ENCODE peak calls at places on chromosomes 5 and 9, in nine cellular contexts. M is stomach; S is CD8-positive, alpha-beta T cell; L is transverse colon; R is tibial artery; F is cardiac muscle cell; J is tibial nerve; T is right cardiac atrium; Z is endothelial cell of umbilical vein. E is an unnamed sample. For H3K4me1, the result is how much of the 10 kb centered on the place peaks cover.

GRCh38 chr5:53114988-53115387 is 5.4 kb upstream of the MOCS2 start:
- DNase-seq in F (peak), Z (peak), J (no peak), S (no peak), T (no peak), M (no peak), L (no peak), R (no peak), E (no peak)

GRCh38 chr5:65102826-65103673 is 334.3 kb downstream of the CWC27 start:
- DNase-seq in S (peak), F (peak), T (peak), M (peak), Z (peak), L (peak), R (peak), J (peak), E (peak)

GRCh38 chr5:161372682-161373344 is 173.7 kb downstream of the GABRB2 start:
- DNase-seq in J (no peak), S (no peak), R (no peak), T (no peak), Z (no peak), M (no peak), L (no peak), F (no peak), E (no peak)

GRCh38 chr9:134225816-134226215 is 61.5 kb upstream of the RNU6ATAC start:
- DNase-seq in F (no peak), S (no peak), T (peak), Z (no peak), L (no peak), M (no peak), J (no peak), R (no peak), E (no peak)

GRCh38 chr9:129023036-129023907 is 4.9 kb downstream of the SH3GLB2 start:
- DNase-seq in T (peak), M (no peak), S (no peak), L (no peak), F (peak), J (no peak), R (no peak), Z (no peak), E (no peak)

GRCh38 chr5:50947892-50948683 is 281.7 kb downstream of the PARP8 start:
- DNase-seq in M (no peak), F (no peak), R (no peak), T (no peak), Z (no peak), J (no peak), L (no peak), S (no peak), E (no peak)

GRCh38 chr9:132541966-132542830 is 40.2 kb upstream of the BARHL1 start:
- DNase-seq in M (no peak), S (no peak), J (no peak), R (no peak), T (no peak), F (no peak), L (no peak), Z (no peak), E (no peak)

GRCh38 chr5:39580702-39581498 is 156.1 kb upstream of the DAB2 start:
- DNase-seq in Z (peak), R (no peak), S (no peak), L (no peak), M (no peak), T (no peak), F (peak), J (no peak), E (no peak)

GRCh38 chr5:2780421-2781171 is 29.1 kb upstream of the IRX2 start:
- DNase-seq in Z (no peak), T (no peak), F (no peak), L (no peak), S (no peak), M (peak), J (no peak), R (no peak), E (peak)

GRCh38 chr9:70832487-70832886 is 288.9 kb downstream of the TRPM3 start:
- DNase-seq in T (no peak), J (no peak), L (no peak), R (no peak), F (peak), M (no peak), Z (peak), S (no peak), E (no peak)

GRCh38 chr9:138096192-138096845 is 218.7 kb downstream of the CACNA1B start:
- DNase-seq in F (no peak), J (no peak), S (no peak), R (peak), T (no peak), M (peak), Z (no peak), L (no peak), E (no peak)

GRCh38 chr5:33212439-33212838 is 228.3 kb upstream of the TARS1 start:
- DNase-seq in M (no peak), R (no peak), J (no peak), S (no peak), Z (no peak), F (no peak), T (no peak), L (no peak), E (no peak)

GRCh38 chr5:141002667-141002965 is 36.3 kb downstream of the PCDHAC2 start:
- DNase-seq in T (no peak), F (no peak), S (no peak), R (no peak), J (no peak), L (no peak), Z (no peak), M (no peak), E (no peak)

GRCh38 chr5:141003791-141004601 is 37.7 kb downstream of the PCDHAC2 start:
- DNase-seq in J (no peak), T (no peak), M (peak), S (no peak), F (no peak), L (no peak), R (no peak), Z (peak), E (peak)

GRCh38 chr5:141001466-141001853 is 35.2 kb downstream of the PCDHAC2 start:
- DNase-seq in S (no peak), F (no peak), T (no peak), Z (no peak), R (no peak), M (no peak), J (no peak), L (no peak), E (peak)

GRCh38 chr5:141003026-141003425 is 36.8 kb downstream of the PCDHAC2 start:
- DNase-seq in Z (no peak), M (no peak), S (no peak), J (no peak), R (no peak), T (no peak), F (no peak), L (no peak), E (no peak)

GRCh38 chr5:141001854-141002666 is 35.8 kb downstream of the PCDHAC2 start:
- DNase-seq in S (no peak), R (no peak), T (peak), J (no peak), L (peak), F (peak), M (peak), Z (peak), E (no peak)
- H3K4me3 ChIP-seq in S (no peak), R (peak), T (peak), J (peak), L (peak), F (peak), M (peak), Z (peak), E (peak)

DNA sequence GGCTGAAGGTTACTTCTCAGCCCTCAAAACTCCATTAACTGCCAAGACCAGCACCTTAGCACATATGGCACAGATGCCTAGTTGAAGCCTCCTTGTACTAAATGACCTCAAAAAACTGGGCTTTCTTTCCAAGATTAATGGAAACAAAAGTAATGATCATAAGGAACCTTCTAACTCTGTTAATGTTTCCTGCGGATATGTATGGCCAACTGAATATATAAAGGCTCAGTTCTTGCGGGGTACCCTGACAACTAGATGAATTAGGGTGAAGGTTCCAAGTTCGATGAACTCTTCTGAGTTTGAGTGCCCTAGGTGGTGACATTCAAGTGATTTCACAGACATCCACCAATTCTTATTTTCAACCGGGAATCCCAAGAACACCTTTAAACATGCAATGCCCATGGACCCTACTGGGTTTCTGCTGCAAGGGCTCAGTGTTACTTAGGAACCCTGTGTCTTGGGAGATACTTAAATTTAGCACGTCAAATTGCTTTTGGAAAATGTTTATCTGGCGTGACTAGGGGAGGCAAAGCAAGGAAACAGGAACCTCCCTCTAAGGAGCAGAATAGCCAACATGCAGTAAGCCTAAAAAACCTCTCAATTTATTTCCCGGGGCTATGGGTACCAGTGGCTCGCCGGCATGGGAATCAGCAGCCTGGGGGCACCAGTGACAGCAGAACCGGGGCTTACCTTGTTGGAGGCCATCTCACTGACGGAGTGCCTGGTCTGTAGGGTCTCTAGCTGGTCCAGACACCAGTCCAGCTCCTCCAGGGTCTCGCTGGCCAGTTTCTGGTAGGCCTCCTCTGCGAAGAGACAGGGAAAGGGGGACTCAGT is 455.5 kb downstream of the RAB3C start:
- DNase-seq in S (no peak), T (no peak), F (peak), M (no peak), Z (no peak), L (no peak), J (no peak), R (no peak), E (peak)
- H3K4me1 ChIP-seq in S (under half), T (under half), F (under half), M (under half), Z (under half), L (under half), J (under half), R (under half), E (under half)

GRCh38 chr9:124008855-124009834 is 2.4 kb upstream of the LHX2 start:
- DNase-seq in F (no peak), L (no peak), T (no peak), M (no peak), S (no peak), R (peak), J (no peak), Z (no peak), E (peak)
- H3K4me3 ChIP-seq in F (peak), L (no peak), T (peak), M (peak), S (no peak), R (no peak), J (no peak), Z (no peak), E (peak)

GRCh38 chr5:78735834-78736463 is 87.4 kb upstream of the LHFPL2 start:
- DNase-seq in L (no peak), F (no peak), T (no peak), R (no peak), Z (no peak), M (no peak), S (no peak), J (no peak), E (no peak)

GRCh38 chr5:78738693-78739300 is 90.2 kb upstream of the LHFPL2 start:
- DNase-seq in M (peak), J (no peak), R (no peak), T (no peak), Z (no peak), L (peak), S (no peak), F (no peak), E (no peak)

GRCh38 chr5:78738104-78738503 is 89.5 kb upstream of the LHFPL2 start:
- DNase-seq in F (no peak), Z (no peak), T (no peak), J (no peak), R (no peak), M (no peak), S (no peak), L (no peak), E (no peak)

GRCh38 chr5:78745985-78746384 is 97.4 kb upstream of the LHFPL2 start:
- DNase-seq in L (no peak), J (no peak), T (no peak), R (no peak), M (no peak), F (no peak), S (no peak), Z (no peak), E (no peak)

GRCh38 chr5:78741014-78741413 is 92.4 kb upstream of the LHFPL2 start:
- DNase-seq in T (no peak), M (no peak), J (no peak), L (no peak), F (no peak), S (no peak), Z (no peak), R (no peak), E (no peak)
- H3K4me1 ChIP-seq in T (under half), M (under half), J (under half), L (under half), F (under half), S (under half), Z (under half), R (under half), E (under half)

DNA sequence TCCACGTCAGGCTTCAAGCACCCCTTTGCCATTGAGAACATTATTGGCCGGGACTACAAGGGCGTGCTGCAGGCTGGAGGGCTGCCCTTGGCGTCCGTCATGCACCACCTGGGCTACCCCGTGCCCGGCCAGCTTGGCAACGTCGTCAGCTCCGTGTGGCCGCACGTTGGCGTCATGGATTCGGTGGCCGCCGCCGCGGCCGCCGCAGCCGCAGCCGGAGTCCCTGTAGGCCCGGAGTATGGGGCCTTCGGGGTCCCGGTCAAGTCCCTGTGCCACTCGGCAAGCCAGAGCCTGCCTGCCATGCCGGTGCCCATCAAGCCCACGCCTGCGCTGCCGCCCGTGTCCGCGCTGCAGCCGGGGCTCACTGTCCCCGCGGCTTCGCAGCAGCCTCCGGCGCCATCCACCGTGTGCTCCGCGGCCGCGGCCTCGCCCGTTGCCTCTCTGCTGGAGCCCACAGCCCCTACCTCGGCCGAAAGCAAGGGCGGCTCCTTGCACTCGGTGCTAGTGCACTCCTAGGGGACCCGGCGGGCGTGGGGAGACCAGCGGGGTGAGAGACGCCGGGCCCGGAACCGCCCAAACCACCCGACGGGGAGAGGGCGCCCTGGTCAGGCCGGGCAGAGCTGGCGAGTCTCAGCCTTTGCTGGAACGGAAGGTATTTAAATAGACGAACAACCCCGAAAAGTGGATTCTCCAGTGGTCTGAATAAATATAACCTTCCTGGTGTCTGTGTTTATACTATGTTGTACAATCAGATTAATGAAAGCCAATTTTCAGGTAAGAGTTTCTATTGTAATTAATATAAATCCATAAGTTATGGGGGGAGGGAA is 1.2 kb downstream of the FOXB2 start:
- DNase-seq in T (no peak), Z (no peak), F (no peak), J (no peak), R (no peak), M (no peak), S (no peak), L (no peak), E (no peak)
- H3K4me3 ChIP-seq in T (peak), Z (no peak), F (no peak), J (peak), R (no peak), M (peak), S (no peak), L (peak), E (no peak)

GRCh38 chr5:149941795-149942194 is 2.8 kb downstream of the PDE6A start:
- DNase-seq in F (no peak), L (no peak), T (no peak), S (no peak), R (no peak), M (no peak), Z (no peak), J (no peak), E (no peak)
- H3K4me1 ChIP-seq in F (under half), L (half or more), T (under half), S (under half), R (under half), M (under half), Z (under half), J (under half), E (half or more)

E was measured in Caco-2.